ENCODE peak calls at places on chromosomes 3 and 15, in four cellular contexts. R is nephron progenitor cell; T is caudate nucleus; L is effector memory CD4-positive, alpha-beta T cell. J is an unnamed sample.

GRCh38 chr3:113505867-113506266 is 9.1 kb downstream of the SPICE1 start:
- DNase-seq in L (no peak), R (no peak), T (no peak), J (no peak)

GRCh38 chr3:33428812-33429211 is 11.4 kb downstream of the UBP1 start:
- DNase-seq in L (no peak), R (no peak), T (no peak), J (no peak)

GRCh38 chr3:127674099-127674792 is 1.5 kb downstream of the ABTB1 start:
- DNase-seq in R (no peak), L (no peak), T (peak), J (no peak)

GRCh38 chr3:11555211-11555782 is 88.4 kb downstream of the VGLL4 start:
- DNase-seq in T (no peak), L (no peak), R (no peak), J (no peak)

GRCh38 chr3:19148768-19149091 is 420 bp downstream of the KCNH8 start:
- DNase-seq in R (no peak), T (no peak), L (no peak), J (no peak)

GRCh38 chr3:58117561-58118305 is 93.0 kb downstream of the DNASE1L3 start:
- DNase-seq in L (no peak), T (no peak), R (no peak), J (no peak)

GRCh38 chr15:58445861-58446260 is 14.1 kb downstream of the LIPC start:
- DNase-seq in T (no peak), R (no peak), L (no peak), J (no peak)

GRCh38 chr3:99324854-99325253 is 313.5 kb upstream of the COL8A1 start:
- DNase-seq in T (no peak), R (no peak), L (no peak), J (no peak)

GRCh38 chr15:58724471-58724870 is 25.0 kb downstream of the ADAM10 start:
- DNase-seq in R (no peak), L (no peak), T (no peak), J (no peak)

GRCh38 chr15:42037650-42038049 is 16.8 kb upstream of the PLA2G4E start:
- DNase-seq in L (no peak), T (no peak), R (no peak), J (no peak)

GRCh38 chr3:185290266-185290665 is 36.4 kb upstream of the EHHADH start:
- DNase-seq in T (no peak), L (no peak), R (no peak), J (no peak)

GRCh38 chr3:51876186-51876585 is 785 bp upstream of the IQCF5 start:
- DNase-seq in L (no peak), R (no peak), T (no peak), J (no peak)

GRCh38 chr3:45537960-45538640 is 56.5 kb upstream of the LIMD1 start:
- DNase-seq in R (no peak), L (no peak), T (no peak), J (no peak)

GRCh38 chr3:25495726-25496125 is 67.7 kb downstream of the RARB start:
- DNase-seq in L (no peak), T (no peak), R (no peak), J (no peak)

GRCh38 chr3:14361068-14361677 is 41.2 kb upstream of the SLC6A6 start:
- DNase-seq in R (no peak), L (no peak), T (no peak), J (no peak)

GRCh38 chr15:52146776-52147175 is 34.2 kb upstream of the BCL2L10 start:
- DNase-seq in T (no peak), L (no peak), R (no peak), J (no peak)

GRCh38 chr3:132344666-132345280 is 27.6 kb downstream of the ACP3 start:
- DNase-seq in T (no peak), R (no peak), L (no peak), J (no peak)

GRCh38 chr15:51313644-51314280 is 24.6 kb downstream of the CYP19A1 start:
- DNase-seq in T (no peak), R (no peak), L (no peak), J (no peak)

GRCh38 chr15:94470492-94470891 is 239.1 kb downstream of the MCTP2 start:
- DNase-seq in L (no peak), T (no peak), R (no peak), J (no peak)

GRCh38 chr3:196060834-196061233 is 21.1 kb downstream of the TFRC start:
- DNase-seq in R (no peak), T (no peak), L (no peak), J (no peak)

GRCh38 chr3:73784647-73785420 is 160.1 kb upstream of the PDZRN3 start:
- DNase-seq in T (no peak), L (no peak), R (no peak), J (no peak)

GRCh38 chr3:173933113-173933512 is 535.6 kb downstream of the NLGN1 start:
- DNase-seq in T (no peak), L (no peak), R (no peak), J (no peak)

GRCh38 chr3:16888785-16889607 is 4.2 kb downstream of the PLCL2 start:
- DNase-seq in L (no peak), T (no peak), R (no peak), J (no peak)

GRCh38 chr15:70121656-70122297 is 24.1 kb upstream of the TLE3 start:
- DNase-seq in T (no peak), R (no peak), L (no peak), J (no peak)

GRCh38 chr3:113223831-113224240 is 12.5 kb downstream of the BOC start:
- DNase-seq in L (no peak), T (no peak), R (no peak), J (no peak)

GRCh38 chr15:65044724-65045481 is at the start of gene SLC51B:
- DNase-seq in L (no peak), T (no peak), R (no peak), J (no peak)

GRCh38 chr3:101279765-101280385 is 40.5 kb downstream of the IMPG2 start:
- DNase-seq in L (no peak), T (no peak), R (no peak), J (no peak)

GRCh38 chr3:61627768-61628185 is 66.4 kb downstream of the PTPRG start:
- DNase-seq in T (no peak), R (no peak), L (no peak), J (no peak)

J was measured in hippocampal formation.